ENCODE peak calls at places on chromosomes 11 and 22, in eight cellular contexts. One of them, this sample, is unnamed.

GRCh38 chr22:45910928-45911467 is 66.0 kb downstream of the WNT7B start:
- DNase-seq in NCI-H748 treated with DMSO at 0.1 percent for 48 hours: no peak
- DNase-seq in germinal center: no peak
- DNase-seq in hypothalamus: no peak
- DNase-seq in activated naive CD8-positive, alpha-beta T cell treated with anti-CD3 and anti-CD28 coated beads for 36 hours: no peak
- DNase-seq in activated T-cell treated with anti-CD3 and anti-CD28 coated beads, Interleukin-2, amount 50 U/mL, for 1 hour: no peak
- DNase-seq in endodermal cell: no peak
- DNase-seq in AML-193: no peak
- DNase-seq in this sample: no peak

GRCh38 chr22:25388866-25389540 is 169.6 kb downstream of the CRYBB2 start:
- DNase-seq in germinal center: no peak
- DNase-seq in NCI-H748 treated with DMSO at 0.1 percent for 48 hours: no peak
- DNase-seq in endodermal cell: no peak
- DNase-seq in hypothalamus: no peak
- DNase-seq in activated naive CD8-positive, alpha-beta T cell treated with anti-CD3 and anti-CD28 coated beads for 36 hours: no peak
- DNase-seq in AML-193: peak
- DNase-seq in activated T-cell treated with anti-CD3 and anti-CD28 coated beads, Interleukin-2, amount 50 U/mL, for 1 hour: no peak
- DNase-seq in this sample: no peak

GRCh38 chr11:13963949-13964770 is 1.6 kb downstream of the SPON1 start:
- DNase-seq in activated T-cell treated with anti-CD3 and anti-CD28 coated beads, Interleukin-2, amount 50 U/mL, for 1 hour: peak
- DNase-seq in germinal center: no peak
- DNase-seq in AML-193: no peak
- DNase-seq in NCI-H748 treated with DMSO at 0.1 percent for 48 hours: no peak
- DNase-seq in hypothalamus: no peak
- DNase-seq in activated naive CD8-positive, alpha-beta T cell treated with anti-CD3 and anti-CD28 coated beads for 36 hours: peak
- DNase-seq in endodermal cell: peak
- DNase-seq in this sample: no peak

GRCh38 chr11:60989108-60989650 is 17.7 kb downstream of the CD6 start:
- DNase-seq in activated naive CD8-positive, alpha-beta T cell treated with anti-CD3 and anti-CD28 coated beads for 36 hours: no peak
- DNase-seq in endodermal cell: no peak
- DNase-seq in NCI-H748 treated with DMSO at 0.1 percent for 48 hours: no peak
- DNase-seq in germinal center: no peak
- DNase-seq in activated T-cell treated with anti-CD3 and anti-CD28 coated beads, Interleukin-2, amount 50 U/mL, for 1 hour: peak
- DNase-seq in hypothalamus: no peak
- DNase-seq in AML-193: no peak
- DNase-seq in this sample: no peak

GRCh38 chr22:26986884-26987283 is 329.5 kb downstream of the MIAT start:
- DNase-seq in activated T-cell treated with anti-CD3 and anti-CD28 coated beads, Interleukin-2, amount 50 U/mL, for 1 hour: no peak
- DNase-seq in hypothalamus: no peak
- DNase-seq in activated naive CD8-positive, alpha-beta T cell treated with anti-CD3 and anti-CD28 coated beads for 36 hours: no peak
- DNase-seq in germinal center: no peak
- DNase-seq in AML-193: no peak
- DNase-seq in endodermal cell: no peak
- DNase-seq in NCI-H748 treated with DMSO at 0.1 percent for 48 hours: no peak
- DNase-seq in this sample: no peak

GRCh38 chr11:135017296-135017695 is 605.3 kb upstream of the B3GAT1 start:
- DNase-seq in activated T-cell treated with anti-CD3 and anti-CD28 coated beads, Interleukin-2, amount 50 U/mL, for 1 hour: no peak
- DNase-seq in NCI-H748 treated with DMSO at 0.1 percent for 48 hours: no peak
- DNase-seq in endodermal cell: no peak
- DNase-seq in hypothalamus: no peak
- DNase-seq in germinal center: no peak
- DNase-seq in AML-193: no peak
- DNase-seq in activated naive CD8-positive, alpha-beta T cell treated with anti-CD3 and anti-CD28 coated beads for 36 hours: no peak
- DNase-seq in this sample: no peak

GRCh38 chr11:131683131-131683530 is 312.7 kb downstream of the NTM start:
- DNase-seq in NCI-H748 treated with DMSO at 0.1 percent for 48 hours: no peak
- DNase-seq in hypothalamus: no peak
- DNase-seq in activated naive CD8-positive, alpha-beta T cell treated with anti-CD3 and anti-CD28 coated beads for 36 hours: no peak
- DNase-seq in AML-193: no peak
- DNase-seq in germinal center: no peak
- DNase-seq in activated T-cell treated with anti-CD3 and anti-CD28 coated beads, Interleukin-2, amount 50 U/mL, for 1 hour: no peak
- DNase-seq in endodermal cell: no peak
- DNase-seq in this sample: no peak

GRCh38 chr11:99117603-99118002 is 96.9 kb downstream of the CNTN5 start:
- DNase-seq in AML-193: no peak
- DNase-seq in hypothalamus: no peak
- DNase-seq in activated naive CD8-positive, alpha-beta T cell treated with anti-CD3 and anti-CD28 coated beads for 36 hours: no peak
- DNase-seq in germinal center: no peak
- DNase-seq in NCI-H748 treated with DMSO at 0.1 percent for 48 hours: no peak
- DNase-seq in endodermal cell: no peak
- DNase-seq in activated T-cell treated with anti-CD3 and anti-CD28 coated beads, Interleukin-2, amount 50 U/mL, for 1 hour: no peak
- DNase-seq in this sample: peak

GRCh38 chr11:125271436-125272064 is 107.0 kb downstream of the PKNOX2 start:
- DNase-seq in germinal center: no peak
- DNase-seq in activated naive CD8-positive, alpha-beta T cell treated with anti-CD3 and anti-CD28 coated beads for 36 hours: no peak
- DNase-seq in AML-193: no peak
- DNase-seq in NCI-H748 treated with DMSO at 0.1 percent for 48 hours: no peak
- DNase-seq in endodermal cell: no peak
- DNase-seq in hypothalamus: no peak
- DNase-seq in activated T-cell treated with anti-CD3 and anti-CD28 coated beads, Interleukin-2, amount 50 U/mL, for 1 hour: no peak
- DNase-seq in this sample: no peak

GRCh38 chr11:86456075-86456939 is 81.6 kb downstream of the CCDC81 start:
- DNase-seq in activated naive CD8-positive, alpha-beta T cell treated with anti-CD3 and anti-CD28 coated beads for 36 hours: peak
- DNase-seq in germinal center: peak
- DNase-seq in hypothalamus: peak
- DNase-seq in AML-193: peak
- DNase-seq in endodermal cell: peak
- DNase-seq in activated T-cell treated with anti-CD3 and anti-CD28 coated beads, Interleukin-2, amount 50 U/mL, for 1 hour: peak
- DNase-seq in NCI-H748 treated with DMSO at 0.1 percent for 48 hours: peak
- DNase-seq in this sample: peak

GRCh38 chr22:30889268-30889995 is 79.1 kb downstream of the MORC2 start:
- DNase-seq in NCI-H748 treated with DMSO at 0.1 percent for 48 hours: no peak
- DNase-seq in endodermal cell: peak
- DNase-seq in germinal center: no peak
- DNase-seq in AML-193: no peak
- DNase-seq in activated naive CD8-positive, alpha-beta T cell treated with anti-CD3 and anti-CD28 coated beads for 36 hours: no peak
- DNase-seq in hypothalamus: no peak
- DNase-seq in activated T-cell treated with anti-CD3 and anti-CD28 coated beads, Interleukin-2, amount 50 U/mL, for 1 hour: peak
- DNase-seq in this sample: no peak

GRCh38 chr11:61004037-61004641 is 32.7 kb downstream of the CD6 start:
- DNase-seq in NCI-H748 treated with DMSO at 0.1 percent for 48 hours: no peak
- DNase-seq in hypothalamus: no peak
- DNase-seq in activated T-cell treated with anti-CD3 and anti-CD28 coated beads, Interleukin-2, amount 50 U/mL, for 1 hour: peak
- DNase-seq in endodermal cell: no peak
- DNase-seq in germinal center: no peak
- DNase-seq in activated naive CD8-positive, alpha-beta T cell treated with anti-CD3 and anti-CD28 coated beads for 36 hours: no peak
- DNase-seq in AML-193: no peak
- DNase-seq in this sample: no peak

GRCh38 chr22:38788016-38788415 is 5.9 kb downstream of the DNAL4 start:
- DNase-seq in activated naive CD8-positive, alpha-beta T cell treated with anti-CD3 and anti-CD28 coated beads for 36 hours: no peak
- DNase-seq in germinal center: no peak
- DNase-seq in endodermal cell: no peak
- DNase-seq in activated T-cell treated with anti-CD3 and anti-CD28 coated beads, Interleukin-2, amount 50 U/mL, for 1 hour: no peak
- DNase-seq in NCI-H748 treated with DMSO at 0.1 percent for 48 hours: no peak
- DNase-seq in AML-193: no peak
- DNase-seq in hypothalamus: no peak
- DNase-seq in this sample: no peak

GRCh38 chr22:24819487-24819886 is 13.5 kb downstream of the SGSM1 start:
- DNase-seq in NCI-H748 treated with DMSO at 0.1 percent for 48 hours: no peak
- DNase-seq in germinal center: no peak
- DNase-seq in activated T-cell treated with anti-CD3 and anti-CD28 coated beads, Interleukin-2, amount 50 U/mL, for 1 hour: no peak
- DNase-seq in AML-193: no peak
- DNase-seq in activated naive CD8-positive, alpha-beta T cell treated with anti-CD3 and anti-CD28 coated beads for 36 hours: no peak
- DNase-seq in hypothalamus: no peak
- DNase-seq in endodermal cell: no peak
- DNase-seq in this sample: no peak

GRCh38 chr11:111540114-111540920 is at the start of gene LAYN:
- DNase-seq in germinal center: peak
- DNase-seq in AML-193: no peak
- DNase-seq in hypothalamus: no peak
- DNase-seq in activated T-cell treated with anti-CD3 and anti-CD28 coated beads, Interleukin-2, amount 50 U/mL, for 1 hour: peak
- DNase-seq in activated naive CD8-positive, alpha-beta T cell treated with anti-CD3 and anti-CD28 coated beads for 36 hours: peak
- DNase-seq in NCI-H748 treated with DMSO at 0.1 percent for 48 hours: no peak
- DNase-seq in endodermal cell: peak
- DNase-seq in this sample: no peak

GRCh38 chr11:134347441-134347840 is 15.7 kb downstream of the GLB1L2 start:
- DNase-seq in activated T-cell treated with anti-CD3 and anti-CD28 coated beads, Interleukin-2, amount 50 U/mL, for 1 hour: no peak
- DNase-seq in NCI-H748 treated with DMSO at 0.1 percent for 48 hours: no peak
- DNase-seq in AML-193: no peak
- DNase-seq in activated naive CD8-positive, alpha-beta T cell treated with anti-CD3 and anti-CD28 coated beads for 36 hours: no peak
- DNase-seq in endodermal cell: no peak
- DNase-seq in hypothalamus: no peak
- DNase-seq in germinal center: no peak
- DNase-seq in this sample: no peak

GRCh38 chr11:3093281-3094191 is 36.3 kb upstream of the CARS1 start:
- DNase-seq in activated naive CD8-positive, alpha-beta T cell treated with anti-CD3 and anti-CD28 coated beads for 36 hours: no peak
- DNase-seq in endodermal cell: peak
- DNase-seq in activated T-cell treated with anti-CD3 and anti-CD28 coated beads, Interleukin-2, amount 50 U/mL, for 1 hour: no peak
- DNase-seq in germinal center: no peak
- DNase-seq in NCI-H748 treated with DMSO at 0.1 percent for 48 hours: no peak
- DNase-seq in hypothalamus: no peak
- DNase-seq in AML-193: no peak
- DNase-seq in this sample: no peak

GRCh38 chr11:85710912-85711311 is 24.9 kb upstream of the CCDC89 start:
- DNase-seq in activated naive CD8-positive, alpha-beta T cell treated with anti-CD3 and anti-CD28 coated beads for 36 hours: no peak
- DNase-seq in activated T-cell treated with anti-CD3 and anti-CD28 coated beads, Interleukin-2, amount 50 U/mL, for 1 hour: no peak
- DNase-seq in NCI-H748 treated with DMSO at 0.1 percent for 48 hours: no peak
- DNase-seq in germinal center: no peak
- DNase-seq in endodermal cell: no peak
- DNase-seq in AML-193: no peak
- DNase-seq in hypothalamus: no peak
- DNase-seq in this sample: no peak

GRCh38 chr11:96045622-96046456 is 121.9 kb upstream of the MTMR2 start:
- DNase-seq in activated naive CD8-positive, alpha-beta T cell treated with anti-CD3 and anti-CD28 coated beads for 36 hours: no peak
- DNase-seq in endodermal cell: peak
- DNase-seq in AML-193: no peak
- DNase-seq in NCI-H748 treated with DMSO at 0.1 percent for 48 hours: no peak
- DNase-seq in hypothalamus: no peak
- DNase-seq in activated T-cell treated with anti-CD3 and anti-CD28 coated beads, Interleukin-2, amount 50 U/mL, for 1 hour: no peak
- DNase-seq in germinal center: no peak
- DNase-seq in this sample: no peak

GRCh38 chr11:100403817-100404216 is 283.3 kb upstream of the ARHGAP42 start:
- DNase-seq in hypothalamus: no peak
- DNase-seq in AML-193: no peak
- DNase-seq in activated T-cell treated with anti-CD3 and anti-CD28 coated beads, Interleukin-2, amount 50 U/mL, for 1 hour: no peak
- DNase-seq in germinal center: no peak
- DNase-seq in endodermal cell: peak
- DNase-seq in activated naive CD8-positive, alpha-beta T cell treated with anti-CD3 and anti-CD28 coated beads for 36 hours: no peak
- DNase-seq in NCI-H748 treated with DMSO at 0.1 percent for 48 hours: no peak
- DNase-seq in this sample: no peak

GRCh38 chr11:21323617-21324016 is 654.2 kb downstream of the NELL1 start:
- DNase-seq in germinal center: no peak
- DNase-seq in activated T-cell treated with anti-CD3 and anti-CD28 coated beads, Interleukin-2, amount 50 U/mL, for 1 hour: no peak
- DNase-seq in activated naive CD8-positive, alpha-beta T cell treated with anti-CD3 and anti-CD28 coated beads for 36 hours: no peak
- DNase-seq in AML-193: no peak
- DNase-seq in NCI-H748 treated with DMSO at 0.1 percent for 48 hours: no peak
- DNase-seq in hypothalamus: no peak
- DNase-seq in endodermal cell: no peak
- DNase-seq in this sample: no peak

GRCh38 chr11:117076941-117077659 is 21.1 kb downstream of the SIK3 start:
- DNase-seq in endodermal cell: no peak
- DNase-seq in NCI-H748 treated with DMSO at 0.1 percent for 48 hours: peak
- DNase-seq in AML-193: no peak
- DNase-seq in activated naive CD8-positive, alpha-beta T cell treated with anti-CD3 and anti-CD28 coated beads for 36 hours: no peak
- DNase-seq in hypothalamus: no peak
- DNase-seq in activated T-cell treated with anti-CD3 and anti-CD28 coated beads, Interleukin-2, amount 50 U/mL, for 1 hour: no peak
- DNase-seq in germinal center: no peak
- DNase-seq in this sample: no peak

GRCh38 chr11:70423523-70424505 is 25.5 kb downstream of the CTTN start:
- DNase-seq in activated naive CD8-positive, alpha-beta T cell treated with anti-CD3 and anti-CD28 coated beads for 36 hours: peak
- DNase-seq in endodermal cell: peak
- DNase-seq in activated T-cell treated with anti-CD3 and anti-CD28 coated beads, Interleukin-2, amount 50 U/mL, for 1 hour: no peak
- DNase-seq in germinal center: no peak
- DNase-seq in NCI-H748 treated with DMSO at 0.1 percent for 48 hours: no peak
- DNase-seq in hypothalamus: no peak
- DNase-seq in AML-193: peak
- DNase-seq in this sample: no peak

GRCh38 chr11:126477526-126478275 is 122.2 kb downstream of the ST3GAL4 start:
- DNase-seq in NCI-H748 treated with DMSO at 0.1 percent for 48 hours: no peak
- DNase-seq in endodermal cell: no peak
- DNase-seq in germinal center: no peak
- DNase-seq in activated T-cell treated with anti-CD3 and anti-CD28 coated beads, Interleukin-2, amount 50 U/mL, for 1 hour: no peak
- DNase-seq in AML-193: peak
- DNase-seq in hypothalamus: no peak
- DNase-seq in activated naive CD8-positive, alpha-beta T cell treated with anti-CD3 and anti-CD28 coated beads for 36 hours: no peak
- DNase-seq in this sample: peak

GRCh38 chr11:12110714-12111481 is 508 bp downstream of the MICAL2 start:
- DNase-seq in AML-193: peak
- DNase-seq in activated naive CD8-positive, alpha-beta T cell treated with anti-CD3 and anti-CD28 coated beads for 36 hours: peak
- DNase-seq in endodermal cell: peak
- DNase-seq in germinal center: peak
- DNase-seq in activated T-cell treated with anti-CD3 and anti-CD28 coated beads, Interleukin-2, amount 50 U/mL, for 1 hour: no peak
- DNase-seq in NCI-H748 treated with DMSO at 0.1 percent for 48 hours: no peak
- DNase-seq in hypothalamus: no peak
- DNase-seq in this sample: no peak

GRCh38 chr11:108286369-108286768 is 63.5 kb downstream of the ATM start:
- DNase-seq in germinal center: no peak
- DNase-seq in activated T-cell treated with anti-CD3 and anti-CD28 coated beads, Interleukin-2, amount 50 U/mL, for 1 hour: no peak
- DNase-seq in endodermal cell: no peak
- DNase-seq in NCI-H748 treated with DMSO at 0.1 percent for 48 hours: no peak
- DNase-seq in hypothalamus: no peak
- DNase-seq in activated naive CD8-positive, alpha-beta T cell treated with anti-CD3 and anti-CD28 coated beads for 36 hours: no peak
- DNase-seq in AML-193: no peak
- DNase-seq in this sample: no peak

GRCh38 chr11:66106786-66107599 is 36.9 kb downstream of the PACS1 start:
- DNase-seq in activated naive CD8-positive, alpha-beta T cell treated with anti-CD3 and anti-CD28 coated beads for 36 hours: peak
- DNase-seq in NCI-H748 treated with DMSO at 0.1 percent for 48 hours: no peak
- DNase-seq in endodermal cell: no peak
- DNase-seq in AML-193: no peak
- DNase-seq in activated T-cell treated with anti-CD3 and anti-CD28 coated beads, Interleukin-2, amount 50 U/mL, for 1 hour: no peak
- DNase-seq in hypothalamus: no peak
- DNase-seq in germinal center: no peak
- DNase-seq in this sample: no peak

GRCh38 chr11:135027461-135027860 is 615.4 kb upstream of the B3GAT1 start:
- DNase-seq in hypothalamus: no peak
- DNase-seq in activated T-cell treated with anti-CD3 and anti-CD28 coated beads, Interleukin-2, amount 50 U/mL, for 1 hour: no peak
- DNase-seq in endodermal cell: peak
- DNase-seq in activated naive CD8-positive, alpha-beta T cell treated with anti-CD3 and anti-CD28 coated beads for 36 hours: peak
- DNase-seq in NCI-H748 treated with DMSO at 0.1 percent for 48 hours: no peak
- DNase-seq in AML-193: peak
- DNase-seq in germinal center: no peak
- DNase-seq in this sample: no peak

GRCh38 chr22:29306830-29307657 is 594 bp downstream of the GAS2L1 start:
- DNase-seq in activated naive CD8-positive, alpha-beta T cell treated with anti-CD3 and anti-CD28 coated beads for 36 hours: no peak
- DNase-seq in activated T-cell treated with anti-CD3 and anti-CD28 coated beads, Interleukin-2, amount 50 U/mL, for 1 hour: peak
- DNase-seq in endodermal cell: peak
- DNase-seq in AML-193: peak
- DNase-seq in NCI-H748 treated with DMSO at 0.1 percent for 48 hours: peak
- DNase-seq in hypothalamus: peak
- DNase-seq in germinal center: peak
- DNase-seq in this sample: peak

GRCh38 chr11:78313181-78313788 is 104.3 kb downstream of the GAB2 start:
- DNase-seq in NCI-H748 treated with DMSO at 0.1 percent for 48 hours: no peak
- DNase-seq in endodermal cell: no peak
- DNase-seq in activated naive CD8-positive, alpha-beta T cell treated with anti-CD3 and anti-CD28 coated beads for 36 hours: no peak
- DNase-seq in activated T-cell treated with anti-CD3 and anti-CD28 coated beads, Interleukin-2, amount 50 U/mL, for 1 hour: no peak
- DNase-seq in germinal center: no peak
- DNase-seq in AML-193: no peak
- DNase-seq in hypothalamus: peak
- DNase-seq in this sample: no peak

GRCh38 chr22:45448431-45448830 is 34.9 kb downstream of the RIBC2 start:
- DNase-seq in endodermal cell: no peak
- DNase-seq in NCI-H748 treated with DMSO at 0.1 percent for 48 hours: no peak
- DNase-seq in activated naive CD8-positive, alpha-beta T cell treated with anti-CD3 and anti-CD28 coated beads for 36 hours: no peak
- DNase-seq in germinal center: no peak
- DNase-seq in AML-193: no peak
- DNase-seq in activated T-cell treated with anti-CD3 and anti-CD28 coated beads, Interleukin-2, amount 50 U/mL, for 1 hour: no peak
- DNase-seq in hypothalamus: no peak
- DNase-seq in this sample: no peak

GRCh38 chr11:68040121-68040956 is 1.5 kb downstream of the TCIRG1 start:
- DNase-seq in NCI-H748 treated with DMSO at 0.1 percent for 48 hours: no peak
- DNase-seq in AML-193: peak
- DNase-seq in endodermal cell: peak
- DNase-seq in germinal center: peak
- DNase-seq in activated T-cell treated with anti-CD3 and anti-CD28 coated beads, Interleukin-2, amount 50 U/mL, for 1 hour: peak
- DNase-seq in hypothalamus: no peak
- DNase-seq in activated naive CD8-positive, alpha-beta T cell treated with anti-CD3 and anti-CD28 coated beads for 36 hours: peak
- DNase-seq in this sample: peak

GRCh38 chr11:123137496-123138270 is 57.4 kb downstream of the CLMP start:
- DNase-seq in activated T-cell treated with anti-CD3 and anti-CD28 coated beads, Interleukin-2, amount 50 U/mL, for 1 hour: no peak
- DNase-seq in NCI-H748 treated with DMSO at 0.1 percent for 48 hours: no peak
- DNase-seq in endodermal cell: peak
- DNase-seq in AML-193: no peak
- DNase-seq in hypothalamus: no peak
- DNase-seq in activated naive CD8-positive, alpha-beta T cell treated with anti-CD3 and anti-CD28 coated beads for 36 hours: no peak
- DNase-seq in germinal center: no peak
- DNase-seq in this sample: peak

GRCh38 chr11:86117706-86118050 is 48.8 kb upstream of the PICALM start:
- DNase-seq in hypothalamus: no peak
- DNase-seq in activated naive CD8-positive, alpha-beta T cell treated with anti-CD3 and anti-CD28 coated beads for 36 hours: no peak
- DNase-seq in endodermal cell: no peak
- DNase-seq in germinal center: no peak
- DNase-seq in NCI-H748 treated with DMSO at 0.1 percent for 48 hours: no peak
- DNase-seq in AML-193: no peak
- DNase-seq in activated T-cell treated with anti-CD3 and anti-CD28 coated beads, Interleukin-2, amount 50 U/mL, for 1 hour: no peak
- DNase-seq in this sample: no peak

This sample was measured in SHP77.